ENCODE peak calls at places on chromosomes 11 and 22, in seven cellular contexts. L, O, J, S, A, D and Z are unnamed samples.

GRCh38 chr11:30573951-30574350 is 12.2 kb downstream of the MPPED2 start:
- DNase-seq in L (no peak), O (no peak), J (no peak), S (no peak), A (no peak), D (no peak), Z (peak)

GRCh38 chr11:129410561-129410960 is 34.9 kb downstream of the BARX2 start:
- DNase-seq in L (peak), O (no peak), J (no peak), S (no peak), A (no peak), D (no peak), Z (no peak)

GRCh38 chr11:77107950-77108349 is 5.3 kb downstream of the OMP start:
- DNase-seq in L (peak), O (peak), J (no peak), S (no peak), A (peak), D (no peak), Z (peak)

GRCh38 chr11:3140291-3140603 is 24.9 kb downstream of the OSBPL5 start:
- DNase-seq in L (no peak), O (no peak), J (no peak), S (no peak), A (no peak), D (no peak), Z (no peak)

GRCh38 chr22:22578702-22579424 is 19.8 kb upstream of the PRAME start:
- DNase-seq in L (peak), O (peak), J (no peak), S (peak), A (peak), D (no peak), Z (peak)

GRCh38 chr11:64723907-64724862 is 1.2 kb upstream of the NRXN2 start:
- DNase-seq in L (no peak), O (no peak), J (no peak), S (no peak), A (no peak), D (no peak), Z (no peak)

GRCh38 chr22:45462034-45462655 is 40.5 kb upstream of the FBLN1 start:
- DNase-seq in L (no peak), O (no peak), J (no peak), S (no peak), A (no peak), D (no peak), Z (no peak)

GRCh38 chr22:49749885-49750510 is 77.7 kb downstream of the BRD1 start:
- DNase-seq in L (no peak), O (no peak), J (no peak), S (no peak), A (no peak), D (no peak), Z (no peak)

GRCh38 chr11:114059984-114060401 is 482 bp downstream of the ZBTB16 start:
- DNase-seq in L (no peak), O (peak), J (peak), S (peak), A (peak), D (no peak), Z (no peak)

GRCh38 chr11:122817121-122817520 is 21.2 kb upstream of the CRTAM start:
- DNase-seq in L (no peak), O (peak), J (no peak), S (no peak), A (no peak), D (no peak), Z (no peak)

GRCh38 chr11:8775341-8776133 is 92.9 kb downstream of the RPL27A start:
- DNase-seq in L (peak), O (no peak), J (no peak), S (no peak), A (no peak), D (no peak), Z (no peak)

GRCh38 chr11:95229199-95230053 is 1.6 kb downstream of the SESN3 start:
- DNase-seq in L (no peak), O (peak), J (no peak), S (no peak), A (peak), D (no peak), Z (peak)

GRCh38 chr22:20238567-20239062 is 29.5 kb downstream of the RTN4R start:
- DNase-seq in L (peak), O (no peak), J (peak), S (peak), A (peak), D (no peak), Z (peak)

GRCh38 chr11:61923166-61924015 is 6.0 kb upstream of the RAB3IL1 start:
- DNase-seq in L (no peak), O (peak), J (no peak), S (peak), A (peak), D (no peak), Z (no peak)